ENCODE peak calls at places on chromosomes 12 and 14, in eight cellular contexts. G is CD8-positive, alpha-beta memory T cell; F is mucosa of descending colon; Y is ascending aorta; E is transverse colon; K is left ventricle myocardium inferior; J is lower lobe of right lung; D is iPS DF 6.9. P is an unnamed sample. For H3K4me1 and H3K36me3, the result is how much of the 10 kb centered on the place peaks cover.

GRCh38 chr12:86138770-86139169 is 117.4 kb downstream of the MGAT4C start:
- DNase-seq in G (no peak), F (no peak), Y (no peak), E (no peak), K (no peak), J (no peak), D (no peak), P (no peak)

GRCh38 chr14:67485501-67486095 is 2.9 kb downstream of the TMEM229B start:
- DNase-seq in G (no peak), F (no peak), Y (no peak), E (no peak), K (no peak), J (no peak), D (no peak), P (no peak)

GRCh38 chr14:31420013-31420318 is 384 bp downstream of the HEATR5A start:
- DNase-seq in G (peak), F (peak), Y (peak), E (peak), K (peak), J (peak), D (peak), P (peak)

GRCh38 chr12:105064564-105065222 is 19.6 kb downstream of the ALDH1L2 start:
- DNase-seq in G (no peak), F (no peak), Y (no peak), E (no peak), K (no peak), J (no peak), D (no peak), P (no peak)

GRCh38 chr12:30811966-30812365 is 57.2 kb upstream of the CAPRIN2 start:
- DNase-seq in G (no peak), F (no peak), Y (no peak), E (no peak), K (no peak), J (no peak), D (no peak), P (no peak)

GRCh38 chr12:49369723-49370145 is 2.5 kb downstream of the SPATS2 start:
- DNase-seq in G (no peak), F (no peak), Y (no peak), E (peak), K (peak), J (no peak), D (no peak), P (peak)

GRCh38 chr12:3092770-3093169 is 15.6 kb downstream of the TSPAN9 start:
- DNase-seq in G (no peak), F (no peak), Y (no peak), E (no peak), K (no peak), J (no peak), D (no peak), P (no peak)

GRCh38 chr14:30521899-30522736 is 36.8 kb upstream of the G2E3 start:
- DNase-seq in G (no peak), F (no peak), Y (no peak), E (no peak), K (no peak), J (no peak), D (no peak), P (no peak)

GRCh38 chr12:87687362-87687761 is 341.8 kb downstream of the C12orf50 start:
- DNase-seq in G (no peak), F (no peak), Y (no peak), E (no peak), K (no peak), J (no peak), D (peak), P (no peak)

GRCh38 chr14:94129758-94130414 is 482 bp upstream of the IFI27L2 start:
- DNase-seq in G (peak), F (no peak), Y (peak), E (no peak), K (peak), J (no peak), D (no peak), P (peak)

GRCh38 chr12:62530596-62530995 is 64.0 kb downstream of the MON2 start:
- DNase-seq in G (no peak), F (no peak), Y (no peak), E (no peak), K (no peak), J (no peak), D (no peak), P (no peak)

GRCh38 chr12:1913377-1914115 is 4.9 kb downstream of the CACNA2D4 start:
- DNase-seq in G (no peak), F (no peak), Y (peak), E (no peak), K (no peak), J (peak), D (no peak), P (peak)

GRCh38 chr12:132438726-132439125 is 51.2 kb upstream of the FBRSL1 start:
- DNase-seq in G (no peak), F (peak), Y (no peak), E (no peak), K (no peak), J (no peak), D (no peak), P (no peak)

GRCh38 chr14:23481362-23481970 is 12.0 kb downstream of the NGDN start:
- DNase-seq in G (no peak), F (no peak), Y (no peak), E (no peak), K (no peak), J (no peak), D (no peak), P (peak)

GRCh38 chr12:34119366-34119765 is 97.1 kb downstream of the ALG10 start:
- DNase-seq in G (no peak), F (no peak), Y (no peak), E (no peak), K (no peak), J (no peak), D (no peak), P (no peak)

GRCh38 chr12:779745-780734 is 27.7 kb downstream of the WNK1 start:
- DNase-seq in G (no peak), F (no peak), Y (no peak), E (no peak), K (no peak), J (no peak), D (no peak), P (peak)

GRCh38 chr12:46677749-46678148 is 148.0 kb downstream of the SLC38A4 start:
- DNase-seq in G (no peak), F (no peak), Y (no peak), E (no peak), K (no peak), J (no peak), D (no peak), P (no peak)

GRCh38 chr12:62865090-62865489 is 69.9 kb downstream of the PPM1H start:
- DNase-seq in G (no peak), F (no peak), Y (no peak), E (no peak), K (no peak), J (no peak), D (no peak), P (no peak)

GRCh38 chr12:27068863-27069262 is 13.5 kb downstream of the C12orf71 start:
- DNase-seq in G (no peak), F (no peak), Y (no peak), E (no peak), K (no peak), J (no peak), D (no peak), P (no peak)

GRCh38 chr12:26298785-26299621 is 103.6 kb downstream of the SSPN start:
- DNase-seq in G (no peak), F (no peak), Y (no peak), E (no peak), K (no peak), J (no peak), D (no peak), P (no peak)

GRCh38 chr14:34363733-34364134 is 98.3 kb downstream of the SPTSSA start:
- DNase-seq in G (no peak), F (no peak), Y (no peak), E (no peak), K (no peak), J (no peak), D (no peak), P (no peak)

GRCh38 chr12:66804555-66804954 is 125.7 kb upstream of the GRIP1 start:
- DNase-seq in G (no peak), F (no peak), Y (no peak), E (no peak), K (no peak), J (no peak), D (no peak), P (no peak)

GRCh38 chr12:6226002-6226700 is 26.0 kb downstream of the CD9 start:
- DNase-seq in G (no peak), F (peak), Y (peak), E (peak), K (peak), J (no peak), D (no peak), P (no peak)

GRCh38 chr12:30515351-30515750 is 180.3 kb downstream of the IPO8 start:
- DNase-seq in G (no peak), F (no peak), Y (no peak), E (no peak), K (no peak), J (no peak), D (no peak), P (peak)

GRCh38 chr14:95409472-95410307 is 90.0 kb upstream of the CLMN start:
- DNase-seq in G (no peak), F (no peak), Y (no peak), E (no peak), K (no peak), J (no peak), D (no peak), P (no peak)

GRCh38 chr12:14367097-14367661 is 1.7 kb downstream of the ATF7IP start:
- DNase-seq in G (no peak), F (no peak), Y (no peak), E (no peak), K (no peak), J (no peak), D (no peak), P (no peak)

GRCh38 chr12:70052476-70052875 is 190.8 kb upstream of the CNOT2 start:
- DNase-seq in G (no peak), F (no peak), Y (no peak), E (no peak), K (no peak), J (no peak), D (no peak), P (no peak)

GRCh38 chr12:67804168-67804567 is 155.6 kb downstream of the DYRK2 start:
- DNase-seq in G (no peak), F (no peak), Y (no peak), E (no peak), K (no peak), J (no peak), D (no peak), P (no peak)

GRCh38 chr14:105917933-105918436 is 391.6 kb downstream of the TMEM121 start:
- DNase-seq in G (no peak), F (peak), Y (no peak), E (no peak), K (peak), J (peak), D (no peak), P (no peak)

GRCh38 chr14:104282332-104283196 is 144.2 kb downstream of the KIF26A start:
- DNase-seq in G (no peak), F (peak), Y (peak), E (peak), K (peak), J (peak), D (no peak), P (peak)

GRCh38 chr14:100567009-100567876 is 20.0 kb downstream of the BEGAIN start:
- DNase-seq in G (no peak), F (no peak), Y (no peak), E (no peak), K (no peak), J (no peak), D (no peak), P (no peak)

GRCh38 chr14:100566586-100566985 is 20.6 kb downstream of the BEGAIN start:
- DNase-seq in G (no peak), F (no peak), Y (no peak), E (no peak), K (no peak), J (no peak), D (no peak), P (no peak)

GRCh38 chr14:100566119-100566518 is 21.1 kb downstream of the BEGAIN start:
- DNase-seq in G (no peak), F (peak), Y (no peak), E (peak), K (no peak), J (no peak), D (no peak), P (no peak)

GRCh38 chr14:100564506-100564905 is 22.7 kb downstream of the BEGAIN start:
- DNase-seq in G (no peak), F (no peak), Y (no peak), E (no peak), K (no peak), J (no peak), D (no peak), P (no peak)

DNA sequence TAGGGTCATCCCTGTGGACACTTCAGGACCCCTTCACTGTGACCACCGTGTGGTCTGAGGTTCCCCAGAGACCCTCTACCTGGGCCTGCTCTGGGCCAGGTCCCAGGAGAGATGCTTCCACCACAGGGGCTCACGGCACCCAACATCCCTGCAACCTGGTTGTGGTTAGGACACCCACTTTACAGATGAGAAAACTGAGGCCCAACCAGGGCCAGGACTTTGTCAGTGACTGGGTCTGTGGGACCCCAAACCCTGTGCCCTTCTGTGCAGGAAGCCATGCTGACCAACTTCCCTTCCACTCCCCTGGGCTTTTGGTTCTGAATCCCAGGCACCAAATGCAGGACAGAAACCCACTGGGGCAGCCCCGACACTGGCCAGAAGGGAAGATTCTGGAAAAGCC is 21.6 kb downstream of the BEGAIN start:
- DNase-seq in G (no peak), F (no peak), Y (no peak), E (no peak), K (no peak), J (no peak), D (no peak), P (no peak)
- H3K4me1 ChIP-seq in G (under half), F (under half), Y (under half), E (under half), K (under half), J (under half), D (under half), P (under half)

DNA sequence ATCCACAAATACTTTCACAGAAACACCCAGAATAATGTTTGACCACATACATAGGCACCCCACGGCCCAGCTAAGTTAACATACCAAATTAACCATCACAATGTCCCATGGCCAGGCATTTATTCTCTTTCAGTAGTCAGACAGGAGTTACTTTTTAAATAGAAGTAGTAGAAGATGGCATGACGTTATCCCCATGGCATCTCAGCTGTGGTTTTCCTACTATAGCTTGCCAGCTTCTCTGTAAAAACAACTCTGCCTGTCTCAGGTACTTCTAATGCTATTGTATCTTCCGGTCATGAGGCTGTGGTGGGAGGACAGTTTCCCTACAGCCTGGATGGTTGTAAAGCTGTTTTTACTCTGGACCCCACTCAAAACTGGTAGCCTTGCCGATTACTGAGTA is 19.3 kb downstream of the CTSG start:
- DNase-seq in G (no peak), F (no peak), Y (no peak), E (no peak), K (no peak), J (no peak), D (no peak), P (no peak)
- H3K36me3 ChIP-seq in G (under half), F (under half), Y (under half), E (under half), K (under half), J (under half), D (under half), P (under half)

DNA sequence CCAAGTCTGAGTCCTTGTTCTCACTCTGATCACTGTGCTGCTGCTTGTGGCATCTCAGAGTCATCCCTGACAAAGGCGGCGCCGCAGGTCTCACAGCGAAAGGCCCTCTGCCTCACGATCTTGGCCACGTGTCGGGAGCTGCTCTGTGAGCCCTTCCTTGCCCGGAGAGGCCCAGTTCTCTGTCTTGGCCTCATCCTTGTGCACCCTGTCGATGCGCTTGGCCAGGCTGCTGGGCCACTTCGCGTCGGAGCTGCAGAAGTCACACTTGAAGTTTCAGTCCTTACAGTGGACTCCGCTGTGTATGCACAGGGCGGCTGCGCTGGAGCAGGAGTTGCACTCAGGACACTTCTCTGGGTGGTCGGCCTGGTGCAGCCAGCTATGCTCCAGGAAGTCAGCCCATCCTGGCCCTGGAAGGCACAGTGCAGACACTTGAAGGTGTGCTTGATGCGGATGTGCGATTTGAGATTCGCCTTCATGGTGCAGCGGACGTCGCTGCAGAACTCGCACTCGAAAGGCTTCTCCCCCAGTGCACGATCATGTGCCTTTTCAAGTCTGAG is 36.4 kb upstream of the SAV1 start:
- DNase-seq in G (no peak), F (no peak), Y (no peak), E (no peak), K (no peak), J (no peak), D (no peak), P (no peak)
- H3K4me3 ChIP-seq in G (no peak), F (no peak), Y (no peak), E (no peak), K (no peak), J (no peak), D (no peak), P (no peak)

GRCh38 chr14:89465894-89466293 is 48.9 kb upstream of the FOXN3 start:
- DNase-seq in G (no peak), F (no peak), Y (no peak), E (no peak), K (no peak), J (no peak), D (no peak), P (no peak)
- H3K4me1 ChIP-seq in G (under half), F (under half), Y (under half), E (under half), K (under half), J (under half), D (under half), P (under half)